ENCODE peak calls at places on chromosomes 3 and 15, in six cellular contexts. W is posterior vena cava; L is progenitor cell of endocrine pancreas; E is T47D; O is natural killer cell treated with Interleukin-12 subunit alpha and Interleukin-12 subunit beta and Interleukin-15 and Interleukin-18, amount 100 ng/mL, for 72 hours; Q is right cardiac atrium. T is an unnamed sample.

GRCh38 chr3:127161236-127161635 is 31.7 kb upstream of the PRR23E start:
- DNase-seq in Q (no peak), E (no peak), L (no peak), O (no peak), W (peak; percentile 58), T (no peak)

GRCh38 chr3:43995929-43996378 is 245.7 kb upstream of the TOPAZ1 start:
- DNase-seq in E (no peak), L (no peak), Q (no peak), W (peak; percentile 58), O (no peak), T (peak; percentile 39)

GRCh38 chr3:65927576-65927975 is 111.1 kb downstream of the MAGI1 start:
- DNase-seq in W (no peak), O (no peak), Q (no peak), L (no peak), E (no peak), T (no peak)

GRCh38 chr3:70803317-70803716 is 490.9 kb upstream of the MDFIC2 start:
- DNase-seq in W (no peak), E (no peak), L (no peak), O (no peak), Q (no peak), T (no peak)

GRCh38 chr3:196080997-196081833 is 675 bp downstream of the TFRC start:
- DNase-seq in Q (peak; percentile 85), W (peak; percentile 89), L (peak; percentile 37), E (peak; percentile 90), O (peak; percentile 64), T (peak; percentile 71)

GRCh38 chr3:177050466-177051237 is 146.6 kb downstream of the TBL1XR1 start:
- DNase-seq in O (no peak), E (no peak), W (no peak), Q (no peak), L (no peak), T (peak; percentile 17)

GRCh38 chr3:145915787-145916186 is 245.2 kb downstream of the PLOD2 start:
- DNase-seq in O (no peak), Q (no peak), W (no peak), L (no peak), E (no peak), T (no peak)

GRCh38 chr15:57969355-57969754 is 96.2 kb downstream of the ALDH1A2 start:
- DNase-seq in L (no peak), Q (no peak), W (no peak), E (no peak), O (no peak), T (peak; percentile 27)

GRCh38 chr3:52246728-52247454 is 1.3 kb downstream of the PPM1M start:
- DNase-seq in E (no peak), W (no peak), L (no peak), O (no peak), Q (peak; percentile 57), T (no peak)

GRCh38 chr15:84926491-84927220 is 42.2 kb downstream of the SLC28A1 start:
- DNase-seq in E (no peak), O (no peak), Q (no peak), L (no peak), W (no peak), T (peak; percentile 36)

GRCh38 chr3:146019508-146019907 is 141.5 kb downstream of the PLOD2 start:
- DNase-seq in O (no peak), Q (no peak), L (no peak), W (no peak), E (no peak), T (no peak)

GRCh38 chr3:107545680-107546120 is 22.9 kb downstream of the BBX start:
- DNase-seq in Q (no peak), E (no peak), L (no peak), O (no peak), W (no peak), T (no peak)

GRCh38 chr3:94927175-94927574 is 864.3 kb downstream of the NSUN3 start:
- DNase-seq in O (no peak), L (no peak), W (no peak), Q (peak; percentile 26), E (no peak), T (no peak)

GRCh38 chr15:99104788-99105515 is at the start of gene SYNM:
- DNase-seq in L (peak; percentile 73), Q (peak; percentile 92), W (peak; percentile 90), E (peak; percentile 87), O (no peak), T (peak; percentile 94)

GRCh38 chr15:100713163-100713867 is 110.9 kb downstream of the ASB7 start:
- DNase-seq in O (no peak), E (no peak), Q (no peak), W (no peak), L (no peak), T (no peak)

GRCh38 chr3:71509024-71509423 is 74.5 kb downstream of the FOXP1 start:
- DNase-seq in W (no peak), O (no peak), E (no peak), L (no peak), Q (no peak), T (no peak)

GRCh38 chr15:60375255-60375809 is 22.5 kb downstream of the ANXA2 start:
- DNase-seq in W (no peak), L (no peak), E (no peak), O (no peak), Q (no peak), T (no peak)

T was measured in neural progenitor cell.